ENCODE peak calls at places on chromosomes 6 and 20, in eight cellular contexts. B, X, C, G, Y, M, O and U are unnamed samples.

GRCh38 chr6:80143312-80143960 is 37.0 kb downstream of the BCKDHB start:
- DNase-seq in Y (no peak), G (no peak), M (peak; percentile 86), X (peak; percentile 86), C (no peak), O (peak; percentile 68), B (no peak), U (peak; percentile 45)

GRCh38 chr6:34285571-34285970 is 36.8 kb upstream of the SMIM29 start:
- DNase-seq in B (no peak), O (no peak), Y (no peak), G (no peak), M (no peak), C (no peak), X (no peak), U (no peak)

GRCh38 chr6:127859956-127860355 is 40.9 kb downstream of the THEMIS start:
- DNase-seq in O (no peak), G (no peak), X (no peak), Y (no peak), B (no peak), M (no peak), C (no peak), U (no peak)

GRCh38 chr6:73076211-73076610 is 149.1 kb downstream of the KHDC1L start:
- DNase-seq in Y (no peak), X (no peak), B (no peak), O (no peak), M (no peak), C (no peak), G (no peak), U (no peak)

GRCh38 chr6:70616728-70617260 is 50.1 kb downstream of the SDHAF4 start:
- DNase-seq in Y (no peak), M (no peak), C (no peak), B (no peak), G (no peak), X (no peak), O (no peak), U (no peak)

GRCh38 chr6:8830794-8831193 is 395.4 kb upstream of the SLC35B3 start:
- DNase-seq in C (no peak), O (no peak), G (no peak), M (no peak), Y (no peak), X (no peak), B (no peak), U (no peak)

GRCh38 chr6:43980004-43980795 is 147.1 kb downstream of the MRPL14 start:
- DNase-seq in G (no peak), M (no peak), Y (no peak), B (no peak), O (no peak), C (no peak), X (no peak), U (no peak)

GRCh38 chr6:108156180-108156937 is 9.5 kb upstream of the NR2E1 start:
- DNase-seq in C (no peak), B (no peak), X (no peak), Y (no peak), M (no peak), G (no peak), O (no peak), U (no peak)

GRCh38 chr6:136647363-136647763 is 97.1 kb upstream of the MAP7 start:
- DNase-seq in M (peak; percentile 24), C (peak; percentile 16), Y (peak; percentile 41), G (peak; percentile 13), B (peak; percentile 3), X (peak; percentile 57), O (no peak), U (peak; percentile 83)

GRCh38 chr20:63648895-63649589 is 4.2 kb downstream of the STMN3 start:
- DNase-seq in X (no peak), C (no peak), G (no peak), O (no peak), Y (no peak), B (no peak), M (no peak), U (no peak)

GRCh38 chr20:137668-138131 is 4.7 kb upstream of the DEFB126 start:
- DNase-seq in Y (no peak), O (no peak), X (no peak), B (no peak), M (no peak), G (no peak), C (no peak), U (no peak)

GRCh38 chr6:35534396-35535170 is 21.9 kb upstream of the TULP1 start:
- DNase-seq in C (no peak), G (no peak), M (no peak), X (no peak), Y (no peak), O (no peak), B (no peak), U (no peak)

GRCh38 chr20:46088409-46089075 is 1.2 kb downstream of the NCOA5 start:
- DNase-seq in B (peak; percentile 13), C (no peak), X (no peak), M (no peak), Y (no peak), O (no peak), G (peak; percentile 4), U (peak; percentile 16)

GRCh38 chr6:8446391-8446790 is 11.0 kb upstream of the SLC35B3 start:
- DNase-seq in C (no peak), M (no peak), G (no peak), X (no peak), O (no peak), B (no peak), Y (no peak), U (no peak)

GRCh38 chr6:80425089-80425823 is 318.8 kb downstream of the BCKDHB start:
- DNase-seq in X (peak; percentile 90), C (no peak), G (no peak), M (no peak), Y (no peak), O (peak; percentile 99), B (no peak), U (peak; percentile 61)

GRCh38 chr6:35042041-35042440 is 99.1 kb downstream of the TCP11 start:
- DNase-seq in Y (no peak), X (no peak), M (no peak), B (no peak), G (no peak), C (no peak), O (no peak), U (no peak)

GRCh38 chr6:25369043-25369442 is 89.9 kb downstream of the CARMIL1 start:
- DNase-seq in Y (no peak), B (no peak), C (no peak), G (no peak), O (no peak), M (peak; percentile 50), X (no peak), U (no peak)

GRCh38 chr20:43988867-43989266 is 74.2 kb downstream of the TOX2 start:
- DNase-seq in X (peak; percentile 13), Y (no peak), G (no peak), B (no peak), M (no peak), C (no peak), O (peak; percentile 18), U (peak; percentile 37)